ENCODE peak calls at places on chromosome 14, in nine cellular contexts. One of them, this sample, is unnamed.

GRCh38 chr14:97687944-97688625 is 890.9 kb downstream of the VRK1 start:
- DNase-seq in OCI-LY7: no peak
- DNase-seq in left ventricle myocardium inferior: no peak
- DNase-seq in IMR-90: no peak
- DNase-seq in neural progenitor cell: no peak
- DNase-seq in CD8-positive, alpha-beta T cell: no peak
- DNase-seq in body of pancreas: no peak
- DNase-seq in thyroid gland: no peak
- DNase-seq in choroid plexus epithelial cell: no peak
- DNase-seq in this sample: no peak

GRCh38 chr14:22500954-22501353 is 88.1 kb downstream of the DAD1 start:
- DNase-seq in left ventricle myocardium inferior: no peak
- DNase-seq in choroid plexus epithelial cell: no peak
- DNase-seq in OCI-LY7: no peak
- DNase-seq in body of pancreas: no peak
- DNase-seq in neural progenitor cell: no peak
- DNase-seq in IMR-90: no peak
- DNase-seq in CD8-positive, alpha-beta T cell: no peak
- DNase-seq in thyroid gland: no peak
- DNase-seq in this sample: no peak

GRCh38 chr14:67269338-67270060 is 28.3 kb downstream of the PALS1 start:
- DNase-seq in thyroid gland: no peak
- DNase-seq in OCI-LY7: no peak
- DNase-seq in neural progenitor cell: peak; percentile 62
- DNase-seq in body of pancreas: no peak
- DNase-seq in IMR-90: peak; percentile 87
- DNase-seq in left ventricle myocardium inferior: no peak
- DNase-seq in choroid plexus epithelial cell: peak; percentile 90
- DNase-seq in CD8-positive, alpha-beta T cell: no peak
- DNase-seq in this sample: no peak

GRCh38 chr14:54537651-54538050 is 27.9 kb downstream of the CGRRF1 start:
- DNase-seq in CD8-positive, alpha-beta T cell: no peak
- DNase-seq in thyroid gland: no peak
- DNase-seq in OCI-LY7: no peak
- DNase-seq in choroid plexus epithelial cell: no peak
- DNase-seq in body of pancreas: no peak
- DNase-seq in left ventricle myocardium inferior: no peak
- DNase-seq in neural progenitor cell: no peak
- DNase-seq in IMR-90: no peak
- DNase-seq in this sample: no peak

GRCh38 chr14:53306267-53306721 is 153.2 kb upstream of the DDHD1 start:
- DNase-seq in left ventricle myocardium inferior: peak; percentile 56
- DNase-seq in CD8-positive, alpha-beta T cell: peak; percentile 32
- DNase-seq in choroid plexus epithelial cell: peak; percentile 77
- DNase-seq in neural progenitor cell: peak; percentile 71
- DNase-seq in IMR-90: peak; percentile 69
- DNase-seq in OCI-LY7: peak; percentile 40
- DNase-seq in thyroid gland: peak; percentile 53
- DNase-seq in body of pancreas: peak; percentile 49
- DNase-seq in this sample: peak; percentile 67

GRCh38 chr14:24734917-24735500 is 101.0 kb upstream of the GZMB start:
- DNase-seq in thyroid gland: peak; percentile 38
- DNase-seq in IMR-90: peak; percentile 69
- DNase-seq in neural progenitor cell: peak; percentile 83
- DNase-seq in left ventricle myocardium inferior: no peak
- DNase-seq in choroid plexus epithelial cell: peak; percentile 84
- DNase-seq in OCI-LY7: peak; percentile 63
- DNase-seq in CD8-positive, alpha-beta T cell: no peak
- DNase-seq in body of pancreas: peak; percentile 56
- DNase-seq in this sample: peak; percentile 70

GRCh38 chr14:95185452-95186392 is 28.4 kb upstream of the DICER1 start:
- DNase-seq in neural progenitor cell: no peak
- DNase-seq in IMR-90: peak; percentile 19
- DNase-seq in OCI-LY7: no peak
- DNase-seq in CD8-positive, alpha-beta T cell: no peak
- DNase-seq in thyroid gland: no peak
- DNase-seq in choroid plexus epithelial cell: peak; percentile 77
- DNase-seq in left ventricle myocardium inferior: peak; percentile 61
- DNase-seq in body of pancreas: peak; percentile 35
- DNase-seq in this sample: peak; percentile 12

GRCh38 chr14:50647753-50648152 is 20.4 kb downstream of the SAV1 start:
- DNase-seq in choroid plexus epithelial cell: no peak
- DNase-seq in OCI-LY7: no peak
- DNase-seq in body of pancreas: no peak
- DNase-seq in IMR-90: peak; percentile 80
- DNase-seq in left ventricle myocardium inferior: no peak
- DNase-seq in neural progenitor cell: no peak
- DNase-seq in thyroid gland: no peak
- DNase-seq in CD8-positive, alpha-beta T cell: no peak
- DNase-seq in this sample: no peak

GRCh38 chr14:71169861-71170260 is 262.6 kb downstream of the PCNX1 start:
- DNase-seq in left ventricle myocardium inferior: no peak
- DNase-seq in neural progenitor cell: no peak
- DNase-seq in IMR-90: no peak
- DNase-seq in thyroid gland: no peak
- DNase-seq in choroid plexus epithelial cell: no peak
- DNase-seq in body of pancreas: no peak
- DNase-seq in OCI-LY7: no peak
- DNase-seq in CD8-positive, alpha-beta T cell: no peak
- DNase-seq in this sample: no peak

GRCh38 chr14:50773632-50774541 is 57.1 kb downstream of the NIN start:
- DNase-seq in thyroid gland: peak; percentile 48
- DNase-seq in CD8-positive, alpha-beta T cell: no peak
- DNase-seq in neural progenitor cell: peak; percentile 71
- DNase-seq in choroid plexus epithelial cell: peak; percentile 70
- DNase-seq in left ventricle myocardium inferior: no peak
- DNase-seq in OCI-LY7: peak; percentile 30
- DNase-seq in IMR-90: peak; percentile 50
- DNase-seq in body of pancreas: peak; percentile 73
- DNase-seq in this sample: no peak

GRCh38 chr14:68075382-68076029 is 255.9 kb downstream of the RAD51B start:
- DNase-seq in body of pancreas: no peak
- DNase-seq in CD8-positive, alpha-beta T cell: no peak
- DNase-seq in IMR-90: no peak
- DNase-seq in choroid plexus epithelial cell: no peak
- DNase-seq in left ventricle myocardium inferior: no peak
- DNase-seq in OCI-LY7: no peak
- DNase-seq in thyroid gland: no peak
- DNase-seq in neural progenitor cell: peak; percentile 56
- DNase-seq in this sample: no peak

GRCh38 chr14:47276931-47277330 is 398.5 kb downstream of the MDGA2 start:
- DNase-seq in body of pancreas: no peak
- DNase-seq in IMR-90: no peak
- DNase-seq in OCI-LY7: no peak
- DNase-seq in neural progenitor cell: peak; percentile 11
- DNase-seq in left ventricle myocardium inferior: no peak
- DNase-seq in choroid plexus epithelial cell: no peak
- DNase-seq in thyroid gland: no peak
- DNase-seq in CD8-positive, alpha-beta T cell: no peak
- DNase-seq in this sample: no peak

GRCh38 chr14:94965551-94966339 is 191.6 kb downstream of the DICER1 start:
- DNase-seq in left ventricle myocardium inferior: no peak
- DNase-seq in thyroid gland: no peak
- DNase-seq in neural progenitor cell: no peak
- DNase-seq in body of pancreas: no peak
- DNase-seq in CD8-positive, alpha-beta T cell: no peak
- DNase-seq in IMR-90: no peak
- DNase-seq in choroid plexus epithelial cell: no peak
- DNase-seq in OCI-LY7: no peak
- DNase-seq in this sample: no peak

GRCh38 chr14:103031566-103031911 is 25.8 kb downstream of the CDC42BPB start:
- DNase-seq in OCI-LY7: no peak
- DNase-seq in neural progenitor cell: no peak
- DNase-seq in CD8-positive, alpha-beta T cell: no peak
- DNase-seq in body of pancreas: no peak
- DNase-seq in left ventricle myocardium inferior: no peak
- DNase-seq in thyroid gland: no peak
- DNase-seq in choroid plexus epithelial cell: no peak
- DNase-seq in IMR-90: no peak
- DNase-seq in this sample: no peak

GRCh38 chr14:93067088-93067487 is 48.6 kb downstream of the ITPK1 start:
- DNase-seq in IMR-90: no peak
- DNase-seq in left ventricle myocardium inferior: no peak
- DNase-seq in OCI-LY7: no peak
- DNase-seq in choroid plexus epithelial cell: no peak
- DNase-seq in thyroid gland: peak; percentile 88
- DNase-seq in CD8-positive, alpha-beta T cell: no peak
- DNase-seq in body of pancreas: no peak
- DNase-seq in neural progenitor cell: no peak
- DNase-seq in this sample: no peak

GRCh38 chr14:86654558-86655184 is 1124.7 kb downstream of the FLRT2 start:
- DNase-seq in IMR-90: peak; percentile 26
- DNase-seq in OCI-LY7: peak; percentile 49
- DNase-seq in body of pancreas: peak; percentile 86
- DNase-seq in choroid plexus epithelial cell: peak; percentile 67
- DNase-seq in neural progenitor cell: peak; percentile 81
- DNase-seq in CD8-positive, alpha-beta T cell: peak; percentile 16
- DNase-seq in thyroid gland: peak; percentile 54
- DNase-seq in left ventricle myocardium inferior: peak; percentile 23
- DNase-seq in this sample: peak; percentile 21

GRCh38 chr14:61381589-61381988 is 60.2 kb downstream of the PRKCH start:
- DNase-seq in CD8-positive, alpha-beta T cell: no peak
- DNase-seq in OCI-LY7: no peak
- DNase-seq in IMR-90: no peak
- DNase-seq in choroid plexus epithelial cell: no peak
- DNase-seq in body of pancreas: peak; percentile 15
- DNase-seq in thyroid gland: peak; percentile 18
- DNase-seq in neural progenitor cell: no peak
- DNase-seq in left ventricle myocardium inferior: no peak
- DNase-seq in this sample: peak; percentile 38

GRCh38 chr14:94598816-94599655 is 13.2 kb upstream of the SERPINA3 start:
- DNase-seq in neural progenitor cell: peak; percentile 21
- DNase-seq in OCI-LY7: no peak
- DNase-seq in body of pancreas: peak; percentile 94
- DNase-seq in thyroid gland: peak; percentile 37
- DNase-seq in left ventricle myocardium inferior: peak; percentile 61
- DNase-seq in CD8-positive, alpha-beta T cell: no peak
- DNase-seq in IMR-90: peak; percentile 97
- DNase-seq in choroid plexus epithelial cell: peak; percentile 99
- DNase-seq in this sample: no peak

GRCh38 chr14:39232554-39233415 is 930 bp upstream of the MIA2 start:
- DNase-seq in neural progenitor cell: no peak
- DNase-seq in thyroid gland: no peak
- DNase-seq in OCI-LY7: no peak
- DNase-seq in CD8-positive, alpha-beta T cell: no peak
- DNase-seq in body of pancreas: no peak
- DNase-seq in choroid plexus epithelial cell: peak; percentile 94
- DNase-seq in left ventricle myocardium inferior: no peak
- DNase-seq in IMR-90: peak; percentile 78
- DNase-seq in this sample: peak; percentile 22

GRCh38 chr14:32383337-32384009 is 54.4 kb downstream of the AKAP6 start:
- DNase-seq in neural progenitor cell: no peak
- DNase-seq in CD8-positive, alpha-beta T cell: no peak
- DNase-seq in thyroid gland: no peak
- DNase-seq in choroid plexus epithelial cell: no peak
- DNase-seq in body of pancreas: no peak
- DNase-seq in IMR-90: no peak
- DNase-seq in OCI-LY7: no peak
- DNase-seq in left ventricle myocardium inferior: no peak
- DNase-seq in this sample: no peak

GRCh38 chr14:32381869-32382268 is 52.8 kb downstream of the AKAP6 start:
- DNase-seq in OCI-LY7: no peak
- DNase-seq in IMR-90: no peak
- DNase-seq in neural progenitor cell: no peak
- DNase-seq in body of pancreas: no peak
- DNase-seq in choroid plexus epithelial cell: no peak
- DNase-seq in CD8-positive, alpha-beta T cell: no peak
- DNase-seq in left ventricle myocardium inferior: no peak
- DNase-seq in thyroid gland: no peak
- DNase-seq in this sample: no peak

GRCh38 chr14:32384464-32384863 is 55.4 kb downstream of the AKAP6 start:
- DNase-seq in neural progenitor cell: no peak
- DNase-seq in OCI-LY7: no peak
- DNase-seq in IMR-90: no peak
- DNase-seq in body of pancreas: no peak
- DNase-seq in CD8-positive, alpha-beta T cell: no peak
- DNase-seq in choroid plexus epithelial cell: no peak
- DNase-seq in left ventricle myocardium inferior: no peak
- DNase-seq in thyroid gland: no peak
- DNase-seq in this sample: no peak

GRCh38 chr14:32379447-32379846 is 50.3 kb downstream of the AKAP6 start:
- DNase-seq in IMR-90: no peak
- DNase-seq in choroid plexus epithelial cell: no peak
- DNase-seq in thyroid gland: no peak
- DNase-seq in OCI-LY7: no peak
- DNase-seq in CD8-positive, alpha-beta T cell: no peak
- DNase-seq in neural progenitor cell: no peak
- DNase-seq in body of pancreas: no peak
- DNase-seq in left ventricle myocardium inferior: no peak
- DNase-seq in this sample: no peak

GRCh38 chr14:32382704-32383103 is 53.6 kb downstream of the AKAP6 start:
- DNase-seq in left ventricle myocardium inferior: no peak
- DNase-seq in body of pancreas: no peak
- DNase-seq in neural progenitor cell: peak; percentile 64
- DNase-seq in thyroid gland: peak; percentile 49
- DNase-seq in CD8-positive, alpha-beta T cell: no peak
- DNase-seq in IMR-90: no peak
- DNase-seq in choroid plexus epithelial cell: peak; percentile 63
- DNase-seq in OCI-LY7: no peak
- DNase-seq in this sample: peak; percentile 19
- TF ChIP-seq CTCF in left ventricle myocardium inferior: peak; percentile 49
- TF ChIP-seq CTCF in body of pancreas: no peak
- TF ChIP-seq CTCF in neural progenitor cell: peak; percentile 76
- TF ChIP-seq CTCF in thyroid gland: peak; percentile 51
- TF ChIP-seq CTCF in CD8-positive, alpha-beta T cell: no peak
- TF ChIP-seq CTCF in IMR-90: peak; percentile 39
- TF ChIP-seq CTCF in choroid plexus epithelial cell: peak; percentile 70
- TF ChIP-seq CTCF in OCI-LY7: peak; percentile 41
- TF ChIP-seq CTCF in this sample: peak; percentile 31

GRCh38 chr14:31855262-31855661 is 221.8 kb upstream of the ARHGAP5 start:
- DNase-seq in OCI-LY7: no peak
- DNase-seq in choroid plexus epithelial cell: peak; percentile 18
- DNase-seq in body of pancreas: no peak
- DNase-seq in CD8-positive, alpha-beta T cell: no peak
- DNase-seq in thyroid gland: no peak
- DNase-seq in IMR-90: no peak
- DNase-seq in neural progenitor cell: no peak
- DNase-seq in left ventricle myocardium inferior: no peak
- DNase-seq in this sample: no peak
- H3K4me3 ChIP-seq in OCI-LY7: no peak overlapping the region
- H3K4me3 ChIP-seq in choroid plexus epithelial cell: no peak overlapping the region
- H3K4me3 ChIP-seq in body of pancreas: no peak overlapping the region
- H3K4me3 ChIP-seq in CD8-positive, alpha-beta T cell: no peak overlapping the region
- H3K4me3 ChIP-seq in thyroid gland: no peak overlapping the region
- H3K4me3 ChIP-seq in IMR-90: no peak overlapping the region
- H3K4me3 ChIP-seq in neural progenitor cell: no peak overlapping the region
- H3K4me3 ChIP-seq in left ventricle myocardium inferior: no peak overlapping the region
- H3K4me3 ChIP-seq in this sample: no peak overlapping the region

GRCh38 chr14:63342381-63342780 is 23.6 kb upstream of the GPHB5 start:
- DNase-seq in body of pancreas: no peak
- DNase-seq in OCI-LY7: no peak
- DNase-seq in neural progenitor cell: no peak
- DNase-seq in IMR-90: peak; percentile 2
- DNase-seq in CD8-positive, alpha-beta T cell: no peak
- DNase-seq in left ventricle myocardium inferior: no peak
- DNase-seq in thyroid gland: no peak
- DNase-seq in choroid plexus epithelial cell: peak; percentile 32
- DNase-seq in this sample: no peak
- TF ChIP-seq CTCF in body of pancreas: no peak
- TF ChIP-seq CTCF in OCI-LY7: no peak
- TF ChIP-seq CTCF in neural progenitor cell: no peak
- TF ChIP-seq CTCF in IMR-90: no peak
- TF ChIP-seq CTCF in CD8-positive, alpha-beta T cell: no peak
- TF ChIP-seq CTCF in left ventricle myocardium inferior: no peak
- TF ChIP-seq CTCF in thyroid gland: no peak
- TF ChIP-seq CTCF in choroid plexus epithelial cell: no peak
- TF ChIP-seq CTCF in this sample: no peak

GRCh38 chr14:100568164-100568997 is 18.8 kb downstream of the BEGAIN start:
- DNase-seq in choroid plexus epithelial cell: no peak
- DNase-seq in body of pancreas: peak; percentile 27
- DNase-seq in IMR-90: no peak
- DNase-seq in CD8-positive, alpha-beta T cell: no peak
- DNase-seq in thyroid gland: no peak
- DNase-seq in neural progenitor cell: peak; percentile 71
- DNase-seq in OCI-LY7: no peak
- DNase-seq in left ventricle myocardium inferior: no peak
- DNase-seq in this sample: no peak
- H3K4me3 ChIP-seq in choroid plexus epithelial cell: peak overlapping the region; percentile 22
- H3K4me3 ChIP-seq in body of pancreas: peak overlapping the region; percentile 72
- H3K4me3 ChIP-seq in IMR-90: peak overlapping the region; percentile 28
- H3K4me3 ChIP-seq in CD8-positive, alpha-beta T cell: peak overlapping the region; percentile 37
- H3K4me3 ChIP-seq in thyroid gland: no peak overlapping the region
- H3K4me3 ChIP-seq in neural progenitor cell: peak overlapping the region; percentile 67
- H3K4me3 ChIP-seq in OCI-LY7: no peak overlapping the region
- H3K4me3 ChIP-seq in left ventricle myocardium inferior: peak overlapping the region; percentile 68
- H3K4me3 ChIP-seq in this sample: no peak overlapping the region